ENCODE peak calls at places on chromosomes 11 and 22, in five cellular contexts. Q is HepG2, V is AG04449, H is esophagus squamous epithelium, S is suprapubic skin. R is an unnamed sample.
A peak's percentile ranks its signal among the peaks of the same experiment; 100 is the strongest.

GRCh38 chr11:61898247-61898582 is 6.9 kb upstream of the FADS3 start:
- DNase-seq in H (no peak), Q (no peak), V (no peak), S (no peak), R (no peak)

GRCh38 chr11:11027271-11027670 is 169.4 kb upstream of the ZBED5 start:
- DNase-seq in Q (no peak), H (no peak), V (peak; percentile 59), S (no peak), R (peak; percentile 76)

GRCh38 chr22:46008291-46008690 is 31.3 kb upstream of the WNT7B start:
- DNase-seq in S (no peak), H (no peak), Q (no peak), V (no peak), R (peak; percentile 62)

GRCh38 chr11:4060182-4060923 is 34.2 kb upstream of the RRM1 start:
- DNase-seq in S (no peak), H (no peak), V (no peak), Q (peak; percentile 80), R (no peak)

GRCh38 chr11:111871693-111872161 is 346 bp upstream of the ALG9 start:
- DNase-seq in Q (no peak), V (no peak), H (no peak), S (no peak), R (no peak)

GRCh38 chr11:59208956-59209355 is 3.8 kb downstream of the MPEG1 start:
- DNase-seq in Q (no peak), V (no peak), S (no peak), H (no peak), R (no peak)

GRCh38 chr11:68143310-68143689 is 22.1 kb upstream of the CHKA start:
- DNase-seq in H (no peak), Q (no peak), V (no peak), S (no peak), R (no peak)

GRCh38 chr11:126197277-126197939 is 14.0 kb downstream of the RPUSD4 start:
- DNase-seq in Q (no peak), V (peak; percentile 41), S (no peak), H (no peak), R (peak; percentile 67)

GRCh38 chr11:56994532-56994931 is 5.8 kb downstream of the OR5AK2 start:
- DNase-seq in V (no peak), S (no peak), H (no peak), Q (no peak), R (no peak)

GRCh38 chr22:39908737-39909136 is 7.9 kb downstream of the GRAP2 start:
- DNase-seq in H (no peak), V (no peak), S (no peak), Q (no peak), R (no peak)

GRCh38 chr11:130024356-130024755 is 21.7 kb upstream of the PRDM10 start:
- DNase-seq in S (no peak), Q (no peak), V (no peak), H (no peak), R (peak; percentile 72)

GRCh38 chr22:23097412-23098229 is 27.3 kb downstream of the GNAZ start:
- DNase-seq in S (no peak), H (no peak), V (no peak), Q (no peak), R (no peak)

GRCh38 chr11:113168804-113169342 is 145.5 kb upstream of the TTC12 start:
- DNase-seq in Q (no peak), S (no peak), H (no peak), V (no peak), R (no peak)

GRCh38 chr11:19218801-19219460 is 17.1 kb upstream of the CSRP3 start:
- DNase-seq in S (no peak), V (no peak), H (no peak), Q (no peak), R (peak; percentile 30)

GRCh38 chr22:19218541-19219233 is 40.2 kb upstream of the SLC25A1 start:
- DNase-seq in Q (no peak), S (peak; percentile 57), H (no peak), V (no peak), R (no peak)

GRCh38 chr11:133501643-133502535 is 30.4 kb downstream of the OPCML start:
- DNase-seq in Q (no peak), V (no peak), S (no peak), H (no peak), R (no peak)

GRCh38 chr11:35047179-35047578 is 91.8 kb upstream of the CD44 start:
- DNase-seq in V (no peak), H (no peak), S (no peak), Q (no peak), R (no peak)

GRCh38 chr22:45499746-45500145 is 2.9 kb upstream of the FBLN1 start:
- DNase-seq in V (no peak), H (no peak), Q (no peak), S (no peak), R (no peak)

GRCh38 chr22:22692707-22693530 is 48.5 kb downstream of the GGTLC2 start:
- DNase-seq in V (no peak), H (no peak), Q (peak; percentile 45), S (no peak), R (peak; percentile 35)

GRCh38 chr11:66420671-66421476 is at the start of gene NPAS4:
- DNase-seq in H (no peak), Q (no peak), S (no peak), V (no peak), R (no peak)
- TF ChIP-seq CTCF in H (no peak), Q (no peak), S (no peak), V (no peak), R (no peak)

GRCh38 chr11:101586965-101587364 is 3.2 kb upstream of the TRPC6 start:
- DNase-seq in S (no peak), H (no peak), Q (no peak), V (no peak), R (no peak)

GRCh38 chr11:101582242-101583052 is 1.4 kb downstream of the TRPC6 start:
- DNase-seq in Q (no peak), V (no peak), H (no peak), S (no peak), R (no peak)

GRCh38 chr11:101584129-101584515 is 315 bp upstream of the TRPC6 start:
- DNase-seq in H (no peak), S (no peak), Q (no peak), V (no peak), R (no peak)

GRCh38 chr11:101584651-101585050 is 844 bp upstream of the TRPC6 start:
- DNase-seq in Q (no peak), V (no peak), H (no peak), S (no peak), R (no peak)

GRCh38 chr11:101583180-101584128 is at the start of gene TRPC6:
- DNase-seq in H (no peak), V (no peak), S (no peak), Q (no peak), R (no peak)
- H3K4me3 ChIP-seq in H (peak within 1 kb of the TSS; percentile 78), V (peak within 1 kb of the TSS; percentile 20), S (peak within 1 kb of the TSS; percentile 73), Q (no peak within 1 kb of the TSS), R (peak within 1 kb of the TSS; percentile 41)

GRCh38 chr11:44707094-44707493 is 19.7 kb upstream of the TSPAN18 start:
- DNase-seq in V (no peak), S (no peak), Q (no peak), H (no peak), R (no peak)
- TF ChIP-seq CTCF in V (no peak), S (no peak), Q (no peak), H (no peak), R (no peak)

GRCh38 chr22:31244044-31244942 is 32.2 kb downstream of the LIMK2 start:
- DNase-seq in Q (peak; percentile 43), V (peak; percentile 72), S (no peak), H (no peak), R (peak; percentile 83)
- H3K4me3 ChIP-seq in Q (no peak overlapping the region), V (peak overlapping the region; percentile 7), S (no peak overlapping the region), H (no peak overlapping the region), R (peak overlapping the region; percentile 4)

GRCh38 chr11:119602745-119603373 is 126.1 kb downstream of the NECTIN1 start:
- DNase-seq in S (no peak), Q (peak; percentile 16), H (no peak), V (no peak), R (no peak)
- TF ChIP-seq CTCF in S (no peak), Q (peak; percentile 57), H (no peak), V (peak; percentile 1), R (no peak)